ENCODE peak calls at places on chromosomes 5 and 9, in six cellular contexts. G is stomach; X is activated naive CD8-positive, alpha-beta T cell treated with anti-CD3 and anti-CD28 coated beads for 36 hours; K is ELF-1; R is cardiac muscle cell; J is A172. E is an unnamed sample.

GRCh38 chr5:1644810-1645571 is 121.2 kb upstream of the LPCAT1 start:
- DNase-seq in G (peak; percentile 85), X (peak; percentile 79), K (peak; percentile 96), R (peak; percentile 92), J (peak; percentile 53), E (peak; percentile 89)

GRCh38 chr5:179154991-179155955 is 95.1 kb downstream of the ZNF354C start:
- DNase-seq in G (no peak), X (no peak), K (no peak), R (no peak), J (no peak), E (no peak)

GRCh38 chr9:110303136-110303535 is 34.5 kb downstream of the TXNDC8 start:
- DNase-seq in G (no peak), X (no peak), K (no peak), R (no peak), J (no peak), E (no peak)

GRCh38 chr5:81601912-81602311 is 149.0 kb downstream of the SSBP2 start:
- DNase-seq in G (no peak), X (no peak), K (no peak), R (no peak), J (peak; percentile 11), E (peak; percentile 10)

GRCh38 chr9:114153761-114154596 is 1.4 kb upstream of the COL27A1 start:
- DNase-seq in G (peak; percentile 33), X (peak; percentile 14), K (peak; percentile 78), R (peak; percentile 88), J (peak; percentile 21), E (peak; percentile 85)

GRCh38 chr5:127838661-127839060 is 135.5 kb downstream of the CCDC192 start:
- DNase-seq in G (peak; percentile 30), X (no peak), K (peak; percentile 9), R (no peak), J (peak; percentile 55), E (peak; percentile 86)

GRCh38 chr5:38535281-38535750 is 21.1 kb downstream of the LIFR start:
- DNase-seq in G (no peak), X (no peak), K (no peak), R (no peak), J (no peak), E (no peak)

GRCh38 chr9:121888438-121888775 is 204.7 kb downstream of the TTLL11 start:
- DNase-seq in G (no peak), X (no peak), K (no peak), R (no peak), J (peak; percentile 87), E (peak; percentile 39)

GRCh38 chr9:16951503-16951902 is 81.0 kb upstream of the BNC2 start:
- DNase-seq in G (no peak), X (no peak), K (no peak), R (no peak), J (no peak), E (no peak)

GRCh38 chr5:87116821-87117512 is 150.7 kb upstream of the RASA1 start:
- DNase-seq in G (no peak), X (no peak), K (no peak), R (no peak), J (no peak), E (no peak)

GRCh38 chr9:37911271-37911681 is 7.3 kb upstream of the SLC25A51 start:
- DNase-seq in G (no peak), X (no peak), K (no peak), R (peak; percentile 35), J (no peak), E (no peak)

GRCh38 chr9:95907794-95908193 is 32.3 kb downstream of the ERCC6L2 start:
- DNase-seq in G (no peak), X (no peak), K (no peak), R (no peak), J (no peak), E (peak; percentile 83)

GRCh38 chr5:67355135-67355729 is 158.6 kb upstream of the CD180 start:
- DNase-seq in G (no peak), X (no peak), K (no peak), R (no peak), J (no peak), E (peak; percentile 27)

GRCh38 chr9:19102181-19102630 is 498 bp downstream of the HAUS6 start:
- DNase-seq in G (no peak), X (peak; percentile 50), K (peak; percentile 56), R (peak; percentile 30), J (peak; percentile 26), E (peak; percentile 65)

GRCh38 chr5:87267574-87268125 is at the start of gene RASA1:
- DNase-seq in G (peak; percentile 91), X (peak; percentile 84), K (peak; percentile 97), R (peak; percentile 95), J (peak; percentile 93), E (peak; percentile 98)

GRCh38 chr5:115543365-115543700 is 1.2 kb downstream of the FEM1C start:
- DNase-seq in G (no peak), X (no peak), K (peak; percentile 24), R (no peak), J (no peak), E (no peak)

GRCh38 chr5:159067201-159067600 is 32.5 kb downstream of the EBF1 start:
- DNase-seq in G (no peak), X (no peak), K (no peak), R (no peak), J (no peak), E (no peak)

GRCh38 chr9:117887941-117888340 is 183.7 kb downstream of the TLR4 start:
- DNase-seq in G (no peak), X (no peak), K (no peak), R (no peak), J (no peak), E (no peak)

GRCh38 chr9:8101607-8102006 is 302.0 kb upstream of the DMAC1 start:
- DNase-seq in G (no peak), X (no peak), K (no peak), R (no peak), J (no peak), E (no peak)